ENCODE peak calls at places on chromosomes 4 and X, in four cellular contexts. G is K562, A is SK-N-SH, V is GM12878. P is an unnamed sample.
A peak's percentile ranks its signal among the peaks of the same experiment; 100 is the strongest.

GRCh38 chr4:96766359-96766758 is 926.5 kb downstream of the PDHA2 start:
- DNase-seq in G (no peak), A (no peak), V (no peak), P (no peak)

GRCh38 chr4:85474818-85475630 is at the start of gene ARHGAP24:
- DNase-seq in G (peak; percentile 11), A (peak; percentile 68), V (peak; percentile 51), P (peak; percentile 87)

GRCh38 chr4:1365271-1366178 is 18.5 kb downstream of the UVSSA start:
- DNase-seq in G (no peak), A (no peak), V (no peak), P (peak; percentile 55)

GRCh38 chr4:77599378-77599777 is 6.2 kb upstream of the CXCL13 start:
- DNase-seq in G (peak; percentile 49), A (peak; percentile 20), V (no peak), P (peak; percentile 38)

GRCh38 chrX:20965270-20966044 is 408.8 kb upstream of the CNKSR2 start:
- DNase-seq in G (no peak), A (no peak), V (no peak), P (no peak)

GRCh38 chr4:77927991-77928925 is 65.6 kb downstream of the MRPL1 start:
- DNase-seq in G (no peak), A (no peak), V (no peak), P (no peak)

GRCh38 chr4:98516042-98516440 is 142.4 kb downstream of the TSPAN5 start:
- DNase-seq in G (peak; percentile 41), A (no peak), V (no peak), P (no peak)

GRCh38 chrX:135114392-135114791 is 5.9 kb downstream of the ETDB start:
- DNase-seq in G (no peak), A (no peak), V (peak; percentile 61), P (no peak)

GRCh38 chrX:102720237-102721168 is at the start of gene GPRASP3:
- DNase-seq in G (peak; percentile 62), A (peak; percentile 73), V (no peak), P (peak; percentile 70)

GRCh38 chr4:915041-915474 is 17.1 kb downstream of the GAK start:
- DNase-seq in G (no peak), A (no peak), V (no peak), P (no peak)

GRCh38 chr4:112853662-112854256 is 195.7 kb upstream of the ANK2 start:
- DNase-seq in G (no peak), A (no peak), V (no peak), P (no peak)

GRCh38 chr4:71009796-71010588 is 16.5 kb downstream of the DCK start:
- DNase-seq in G (peak; percentile 46), A (peak; percentile 49), V (no peak), P (no peak)

GRCh38 chr4:13470379-13470778 is 13.8 kb downstream of the RAB28 start:
- DNase-seq in G (no peak), A (no peak), V (no peak), P (no peak)

GRCh38 chrX:1242901-1243402 is 25.7 kb upstream of the CSF2RA start:
- DNase-seq in G (no peak), A (no peak), V (peak; percentile 51), P (no peak)

GRCh38 chrX:9317174-9317573 is 147.7 kb upstream of the TBL1X start:
- DNase-seq in G (no peak), A (no peak), V (no peak), P (no peak)

GRCh38 chr4:110195561-110196205 is 2.7 kb downstream of the ELOVL6 start:
- DNase-seq in G (no peak), A (no peak), V (no peak), P (no peak)

GRCh38 chrX:43860646-43861370 is 21.4 kb downstream of the MAOB start:
- DNase-seq in G (no peak), A (peak; percentile 20), V (no peak), P (no peak)

GRCh38 chr4:70382691-70383181 is at the start of gene SMR3B:
- DNase-seq in G (no peak), A (no peak), V (no peak), P (no peak)

GRCh38 chr4:123110685-123111084 is 188.3 kb upstream of the NUDT6 start:
- DNase-seq in G (no peak), A (no peak), V (no peak), P (no peak)

GRCh38 chr4:184169225-184169867 is 48.3 kb downstream of the ENPP6 start:
- DNase-seq in G (no peak), A (no peak), V (no peak), P (no peak)

GRCh38 chr4:105352826-105353225 is 121.0 kb downstream of the PPA2 start:
- DNase-seq in G (peak; percentile 14), A (no peak), V (peak; percentile 11), P (no peak)

GRCh38 chrX:37926700-37927099 is 79.3 kb upstream of the DYNLT3 start:
- DNase-seq in G (peak; percentile 14), A (peak; percentile 8), V (peak; percentile 4), P (no peak)

GRCh38 chr4:6443035-6444023 is 29.1 kb downstream of the PPP2R2C start:
- DNase-seq in G (no peak), A (peak; percentile 58), V (no peak), P (no peak)

GRCh38 chr4:17063870-17064269 is 165.4 kb upstream of the LDB2 start:
- DNase-seq in G (no peak), A (no peak), V (no peak), P (no peak)

GRCh38 chr4:132493476-132493875 is 655.6 kb upstream of the PCDH10 start:
- DNase-seq in G (no peak), A (no peak), V (no peak), P (no peak)

GRCh38 chrX:110244951-110245480 is 72.9 kb downstream of the AMMECR1 start:
- DNase-seq in G (no peak), A (no peak), V (no peak), P (no peak)

GRCh38 chr4:77187231-77187630 is 30.2 kb downstream of the CCNG2 start:
- DNase-seq in G (no peak), A (no peak), V (no peak), P (no peak)

GRCh38 chrX:11272863-11273262 is 20.4 kb upstream of the AMELX start:
- DNase-seq in G (no peak), A (no peak), V (no peak), P (no peak)

GRCh38 chr4:113222431-113222979 is 173.1 kb downstream of the ANK2 start:
- DNase-seq in G (no peak), A (no peak), V (no peak), P (no peak)

GRCh38 chr4:94782707-94783106 is 25.0 kb downstream of the BMPR1B start:
- DNase-seq in G (no peak), A (no peak), V (no peak), P (no peak)

GRCh38 chr4:126916626-126917140 is 716.1 kb upstream of the INTU start:
- DNase-seq in G (peak; percentile 20), A (no peak), V (no peak), P (no peak)

GRCh38 chr4:99714179-99714578 is 56.6 kb upstream of the C4orf54 start:
- DNase-seq in G (no peak), A (no peak), V (no peak), P (no peak)

GRCh38 chr4:14749910-14750309 is 252.4 kb upstream of the CPEB2 start:
- DNase-seq in G (no peak), A (peak; percentile 8), V (no peak), P (peak; percentile 16)

GRCh38 chr4:123952530-123953274 is 556.1 kb downstream of the SPRY1 start:
- DNase-seq in G (no peak), A (no peak), V (no peak), P (no peak)

GRCh38 chrX:70088281-70088680 is 26.0 kb downstream of the OTUD6A start:
- DNase-seq in G (no peak), A (no peak), V (no peak), P (no peak)
- TF ChIP-seq USF1 in G (no peak), A (no peak), V (no peak), P (no peak)

DNA sequence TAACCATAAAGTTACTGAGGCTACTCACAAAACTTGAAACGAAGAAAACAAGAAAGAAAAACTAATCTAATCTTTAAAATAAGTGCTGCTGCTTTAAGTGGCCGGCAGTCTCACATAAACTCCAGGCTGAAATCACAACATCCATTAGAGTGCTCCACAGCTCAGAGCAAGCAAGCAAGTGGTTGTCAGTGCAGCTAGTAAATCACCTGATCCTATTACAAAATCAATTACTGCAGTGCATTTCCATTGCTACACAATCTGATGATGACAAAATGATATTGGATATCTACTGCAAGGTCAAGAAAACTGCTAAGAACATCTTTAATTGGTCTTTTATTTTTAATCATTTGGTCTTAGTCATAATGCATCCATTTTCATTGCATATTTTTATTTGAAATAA is 87.9 kb downstream of the FBXW7 start:
- DNase-seq in G (no peak), A (no peak), V (no peak), P (no peak)
- TF ChIP-seq USF1 in G (no peak), A (no peak), V (no peak), P (no peak)

DNA sequence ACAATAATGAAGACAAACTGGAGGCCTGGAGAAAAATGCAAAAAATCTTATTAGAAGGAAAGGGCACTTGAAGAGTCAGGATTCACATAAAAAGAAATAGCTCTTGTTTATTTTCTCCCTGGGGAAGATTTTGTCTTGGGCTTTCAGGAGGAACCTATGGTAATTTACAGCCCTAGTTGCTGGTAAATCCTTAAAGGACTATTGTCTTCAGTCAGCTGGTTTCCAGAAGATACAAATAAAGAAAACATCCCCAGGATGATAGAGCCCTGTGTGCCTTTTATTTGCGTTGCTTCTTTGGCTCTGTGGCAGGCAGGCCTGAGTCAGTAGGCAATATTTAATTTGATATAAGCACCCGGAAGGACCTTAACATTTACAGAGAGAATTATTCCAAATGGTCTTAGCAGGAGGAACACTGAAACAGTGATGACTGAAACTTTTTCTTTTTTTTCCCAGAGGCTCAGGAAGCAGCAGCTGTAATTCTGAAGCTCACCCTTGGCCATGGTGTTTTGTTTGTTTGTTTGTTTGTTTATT is 131.0 kb upstream of the SLC34A2 start:
- DNase-seq in G (no peak), A (no peak), V (no peak), P (no peak)
- TF ChIP-seq USF1 in G (no peak), A (no peak), V (no peak), P (no peak)

GRCh38 chr4:87132035-87132434 is 88.4 kb downstream of the KLHL8 start:
- DNase-seq in G (no peak), A (no peak), V (no peak), P (no peak)

GRCh38 chr4:87133183-87133582 is 87.2 kb downstream of the KLHL8 start:
- DNase-seq in G (no peak), A (no peak), V (no peak), P (no peak)

GRCh38 chr4:87129681-87130080 is 90.7 kb downstream of the KLHL8 start:
- DNase-seq in G (no peak), A (no peak), V (no peak), P (no peak)

GRCh38 chr4:87130482-87130881 is 89.9 kb downstream of the KLHL8 start:
- DNase-seq in G (no peak), A (no peak), V (no peak), P (no peak)

GRCh38 chr4:87130985-87131753 is 89.2 kb downstream of the KLHL8 start:
- DNase-seq in G (no peak), A (no peak), V (no peak), P (no peak)
- TF ChIP-seq USF1 in G (no peak), A (no peak), V (no peak), P (no peak)

GRCh38 chr4:43816107-43816506 is 632.5 kb downstream of the KCTD8 start:
- DNase-seq in G (no peak), A (no peak), V (no peak), P (no peak)
- TF ChIP-seq USF1 in G (no peak), A (no peak), V (no peak), P (no peak)

GRCh38 chr4:72209600-72209999 is 177.8 kb downstream of the NPFFR2 start:
- DNase-seq in G (no peak), A (no peak), V (no peak), P (no peak)
- TF ChIP-seq USF1 in G (no peak), A (no peak), V (no peak), P (no peak)

P was measured in WTC11.